ENCODE peak calls at places on chromosomes 3 and 15, in nine cellular contexts. One of them, this sample, is unnamed.

GRCh38 chr3:154428369-154429206 is 1.4 kb downstream of the GPR149 start:
- DNase-seq in Kasumi-1: no peak
- DNase-seq in stimulated activated naive CD8-positive, alpha-beta T cell treated with anti-CD3 and anti-CD28 coated beads, Interleukin-15, amount 100 ng/mL, for 72 hours: no peak
- DNase-seq in BJ: no peak
- DNase-seq in GM20000: no peak
- DNase-seq in Daoy: no peak
- DNase-seq in NCI-H1105 treated with DMSO at 0.1 percent for 48 hours: peak
- DNase-seq in AG08396: peak
- DNase-seq in stimulated activated CD8-positive, alpha-beta memory T cell treated with anti-CD3 and anti-CD28 coated beads, Interleukin-7, amount 100 ng/mL, for 1 hour: no peak
- DNase-seq in this sample: no peak

GRCh38 chr3:158659454-158660237 is 12.8 kb downstream of the LXN start:
- DNase-seq in Kasumi-1: peak
- DNase-seq in stimulated activated naive CD8-positive, alpha-beta T cell treated with anti-CD3 and anti-CD28 coated beads, Interleukin-15, amount 100 ng/mL, for 72 hours: peak
- DNase-seq in BJ: no peak
- DNase-seq in GM20000: peak
- DNase-seq in Daoy: peak
- DNase-seq in NCI-H1105 treated with DMSO at 0.1 percent for 48 hours: peak
- DNase-seq in AG08396: peak
- DNase-seq in stimulated activated CD8-positive, alpha-beta memory T cell treated with anti-CD3 and anti-CD28 coated beads, Interleukin-7, amount 100 ng/mL, for 1 hour: no peak
- DNase-seq in this sample: peak

GRCh38 chr3:152127058-152127457 is 141.7 kb upstream of the MBNL1 start:
- DNase-seq in Kasumi-1: no peak
- DNase-seq in stimulated activated naive CD8-positive, alpha-beta T cell treated with anti-CD3 and anti-CD28 coated beads, Interleukin-15, amount 100 ng/mL, for 72 hours: peak
- DNase-seq in BJ: no peak
- DNase-seq in GM20000: peak
- DNase-seq in Daoy: no peak
- DNase-seq in NCI-H1105 treated with DMSO at 0.1 percent for 48 hours: no peak
- DNase-seq in AG08396: no peak
- DNase-seq in stimulated activated CD8-positive, alpha-beta memory T cell treated with anti-CD3 and anti-CD28 coated beads, Interleukin-7, amount 100 ng/mL, for 1 hour: no peak
- DNase-seq in this sample: no peak

GRCh38 chr3:195386739-195387138 is 56.1 kb downstream of the ACAP2 start:
- DNase-seq in Kasumi-1: no peak
- DNase-seq in stimulated activated naive CD8-positive, alpha-beta T cell treated with anti-CD3 and anti-CD28 coated beads, Interleukin-15, amount 100 ng/mL, for 72 hours: no peak
- DNase-seq in BJ: no peak
- DNase-seq in GM20000: no peak
- DNase-seq in Daoy: no peak
- DNase-seq in NCI-H1105 treated with DMSO at 0.1 percent for 48 hours: no peak
- DNase-seq in AG08396: no peak
- DNase-seq in stimulated activated CD8-positive, alpha-beta memory T cell treated with anti-CD3 and anti-CD28 coated beads, Interleukin-7, amount 100 ng/mL, for 1 hour: no peak
- DNase-seq in this sample: no peak

GRCh38 chr15:71471347-71471746 is 339.0 kb upstream of the NR2E3 start:
- DNase-seq in Kasumi-1: no peak
- DNase-seq in stimulated activated naive CD8-positive, alpha-beta T cell treated with anti-CD3 and anti-CD28 coated beads, Interleukin-15, amount 100 ng/mL, for 72 hours: peak
- DNase-seq in BJ: no peak
- DNase-seq in GM20000: peak
- DNase-seq in Daoy: peak
- DNase-seq in NCI-H1105 treated with DMSO at 0.1 percent for 48 hours: no peak
- DNase-seq in AG08396: no peak
- DNase-seq in stimulated activated CD8-positive, alpha-beta memory T cell treated with anti-CD3 and anti-CD28 coated beads, Interleukin-7, amount 100 ng/mL, for 1 hour: no peak
- DNase-seq in this sample: no peak

GRCh38 chr3:179336345-179336929 is 11.1 kb upstream of the MFN1 start:
- DNase-seq in Kasumi-1: no peak
- DNase-seq in stimulated activated naive CD8-positive, alpha-beta T cell treated with anti-CD3 and anti-CD28 coated beads, Interleukin-15, amount 100 ng/mL, for 72 hours: no peak
- DNase-seq in BJ: no peak
- DNase-seq in GM20000: no peak
- DNase-seq in Daoy: no peak
- DNase-seq in NCI-H1105 treated with DMSO at 0.1 percent for 48 hours: no peak
- DNase-seq in AG08396: no peak
- DNase-seq in stimulated activated CD8-positive, alpha-beta memory T cell treated with anti-CD3 and anti-CD28 coated beads, Interleukin-7, amount 100 ng/mL, for 1 hour: no peak
- DNase-seq in this sample: peak

GRCh38 chr3:184850201-184850600 is 38.2 kb downstream of the VPS8 start:
- DNase-seq in Kasumi-1: no peak
- DNase-seq in stimulated activated naive CD8-positive, alpha-beta T cell treated with anti-CD3 and anti-CD28 coated beads, Interleukin-15, amount 100 ng/mL, for 72 hours: no peak
- DNase-seq in BJ: no peak
- DNase-seq in GM20000: no peak
- DNase-seq in Daoy: no peak
- DNase-seq in NCI-H1105 treated with DMSO at 0.1 percent for 48 hours: no peak
- DNase-seq in AG08396: no peak
- DNase-seq in stimulated activated CD8-positive, alpha-beta memory T cell treated with anti-CD3 and anti-CD28 coated beads, Interleukin-7, amount 100 ng/mL, for 1 hour: no peak
- DNase-seq in this sample: no peak

GRCh38 chr15:71790081-71790480 is 20.3 kb upstream of the NR2E3 start:
- DNase-seq in Kasumi-1: no peak
- DNase-seq in stimulated activated naive CD8-positive, alpha-beta T cell treated with anti-CD3 and anti-CD28 coated beads, Interleukin-15, amount 100 ng/mL, for 72 hours: no peak
- DNase-seq in BJ: no peak
- DNase-seq in GM20000: no peak
- DNase-seq in Daoy: peak
- DNase-seq in NCI-H1105 treated with DMSO at 0.1 percent for 48 hours: no peak
- DNase-seq in AG08396: no peak
- DNase-seq in stimulated activated CD8-positive, alpha-beta memory T cell treated with anti-CD3 and anti-CD28 coated beads, Interleukin-7, amount 100 ng/mL, for 1 hour: no peak
- DNase-seq in this sample: peak

GRCh38 chr3:119222400-119222799 is 18.3 kb downstream of the B4GALT4 start:
- DNase-seq in Kasumi-1: no peak
- DNase-seq in stimulated activated naive CD8-positive, alpha-beta T cell treated with anti-CD3 and anti-CD28 coated beads, Interleukin-15, amount 100 ng/mL, for 72 hours: no peak
- DNase-seq in BJ: no peak
- DNase-seq in GM20000: no peak
- DNase-seq in Daoy: no peak
- DNase-seq in NCI-H1105 treated with DMSO at 0.1 percent for 48 hours: no peak
- DNase-seq in AG08396: no peak
- DNase-seq in stimulated activated CD8-positive, alpha-beta memory T cell treated with anti-CD3 and anti-CD28 coated beads, Interleukin-7, amount 100 ng/mL, for 1 hour: no peak
- DNase-seq in this sample: no peak

GRCh38 chr3:177973241-177973840 is 562.9 kb upstream of the KCNMB2 start:
- DNase-seq in Kasumi-1: no peak
- DNase-seq in stimulated activated naive CD8-positive, alpha-beta T cell treated with anti-CD3 and anti-CD28 coated beads, Interleukin-15, amount 100 ng/mL, for 72 hours: no peak
- DNase-seq in BJ: no peak
- DNase-seq in GM20000: no peak
- DNase-seq in Daoy: peak
- DNase-seq in NCI-H1105 treated with DMSO at 0.1 percent for 48 hours: no peak
- DNase-seq in AG08396: peak
- DNase-seq in stimulated activated CD8-positive, alpha-beta memory T cell treated with anti-CD3 and anti-CD28 coated beads, Interleukin-7, amount 100 ng/mL, for 1 hour: no peak
- DNase-seq in this sample: peak

GRCh38 chr3:100032262-100032661 is 82.0 kb downstream of the FILIP1L start:
- DNase-seq in Kasumi-1: no peak
- DNase-seq in stimulated activated naive CD8-positive, alpha-beta T cell treated with anti-CD3 and anti-CD28 coated beads, Interleukin-15, amount 100 ng/mL, for 72 hours: no peak
- DNase-seq in BJ: no peak
- DNase-seq in GM20000: no peak
- DNase-seq in Daoy: peak
- DNase-seq in NCI-H1105 treated with DMSO at 0.1 percent for 48 hours: no peak
- DNase-seq in AG08396: no peak
- DNase-seq in stimulated activated CD8-positive, alpha-beta memory T cell treated with anti-CD3 and anti-CD28 coated beads, Interleukin-7, amount 100 ng/mL, for 1 hour: no peak
- DNase-seq in this sample: peak

GRCh38 chr3:150132101-150132749 is 161.5 kb upstream of the PFN2 start:
- DNase-seq in Kasumi-1: peak
- DNase-seq in stimulated activated naive CD8-positive, alpha-beta T cell treated with anti-CD3 and anti-CD28 coated beads, Interleukin-15, amount 100 ng/mL, for 72 hours: no peak
- DNase-seq in BJ: no peak
- DNase-seq in GM20000: peak
- DNase-seq in Daoy: peak
- DNase-seq in NCI-H1105 treated with DMSO at 0.1 percent for 48 hours: no peak
- DNase-seq in AG08396: no peak
- DNase-seq in stimulated activated CD8-positive, alpha-beta memory T cell treated with anti-CD3 and anti-CD28 coated beads, Interleukin-7, amount 100 ng/mL, for 1 hour: no peak
- DNase-seq in this sample: no peak

GRCh38 chr15:66965201-66965900 is 100.1 kb upstream of the SMAD3 start:
- DNase-seq in Kasumi-1: no peak
- DNase-seq in stimulated activated naive CD8-positive, alpha-beta T cell treated with anti-CD3 and anti-CD28 coated beads, Interleukin-15, amount 100 ng/mL, for 72 hours: no peak
- DNase-seq in BJ: no peak
- DNase-seq in GM20000: no peak
- DNase-seq in Daoy: no peak
- DNase-seq in NCI-H1105 treated with DMSO at 0.1 percent for 48 hours: no peak
- DNase-seq in AG08396: no peak
- DNase-seq in stimulated activated CD8-positive, alpha-beta memory T cell treated with anti-CD3 and anti-CD28 coated beads, Interleukin-7, amount 100 ng/mL, for 1 hour: no peak
- DNase-seq in this sample: no peak

GRCh38 chr3:1272541-1273265 is 179.9 kb downstream of the CNTN6 start:
- DNase-seq in Kasumi-1: no peak
- DNase-seq in stimulated activated naive CD8-positive, alpha-beta T cell treated with anti-CD3 and anti-CD28 coated beads, Interleukin-15, amount 100 ng/mL, for 72 hours: no peak
- DNase-seq in BJ: no peak
- DNase-seq in GM20000: no peak
- DNase-seq in Daoy: no peak
- DNase-seq in NCI-H1105 treated with DMSO at 0.1 percent for 48 hours: no peak
- DNase-seq in AG08396: no peak
- DNase-seq in stimulated activated CD8-positive, alpha-beta memory T cell treated with anti-CD3 and anti-CD28 coated beads, Interleukin-7, amount 100 ng/mL, for 1 hour: no peak
- DNase-seq in this sample: no peak

GRCh38 chr3:55826731-55827496 is 339.8 kb upstream of the WNT5A start:
- DNase-seq in Kasumi-1: no peak
- DNase-seq in stimulated activated naive CD8-positive, alpha-beta T cell treated with anti-CD3 and anti-CD28 coated beads, Interleukin-15, amount 100 ng/mL, for 72 hours: no peak
- DNase-seq in BJ: no peak
- DNase-seq in GM20000: no peak
- DNase-seq in Daoy: no peak
- DNase-seq in NCI-H1105 treated with DMSO at 0.1 percent for 48 hours: no peak
- DNase-seq in AG08396: no peak
- DNase-seq in stimulated activated CD8-positive, alpha-beta memory T cell treated with anti-CD3 and anti-CD28 coated beads, Interleukin-7, amount 100 ng/mL, for 1 hour: no peak
- DNase-seq in this sample: peak

GRCh38 chr15:74950078-74951000 is 6.2 kb downstream of the RPP25 start:
- DNase-seq in Kasumi-1: peak
- DNase-seq in stimulated activated naive CD8-positive, alpha-beta T cell treated with anti-CD3 and anti-CD28 coated beads, Interleukin-15, amount 100 ng/mL, for 72 hours: peak
- DNase-seq in BJ: no peak
- DNase-seq in GM20000: peak
- DNase-seq in Daoy: peak
- DNase-seq in NCI-H1105 treated with DMSO at 0.1 percent for 48 hours: peak
- DNase-seq in AG08396: peak
- DNase-seq in stimulated activated CD8-positive, alpha-beta memory T cell treated with anti-CD3 and anti-CD28 coated beads, Interleukin-7, amount 100 ng/mL, for 1 hour: peak
- DNase-seq in this sample: peak

GRCh38 chr3:172003146-172003545 is 36.2 kb upstream of the FNDC3B start:
- DNase-seq in Kasumi-1: no peak
- DNase-seq in stimulated activated naive CD8-positive, alpha-beta T cell treated with anti-CD3 and anti-CD28 coated beads, Interleukin-15, amount 100 ng/mL, for 72 hours: no peak
- DNase-seq in BJ: no peak
- DNase-seq in GM20000: no peak
- DNase-seq in Daoy: no peak
- DNase-seq in NCI-H1105 treated with DMSO at 0.1 percent for 48 hours: no peak
- DNase-seq in AG08396: no peak
- DNase-seq in stimulated activated CD8-positive, alpha-beta memory T cell treated with anti-CD3 and anti-CD28 coated beads, Interleukin-7, amount 100 ng/mL, for 1 hour: no peak
- DNase-seq in this sample: no peak